ENCODE peak calls at places on chromosomes 5 and 9, in ten cellular contexts. V is GM06990, A is kidney epithelial cell, M is breast epithelium, F is cardiac fibroblast, J is A549, C is HCT116, G is cardiac muscle cell, D is heart left ventricle, H is GM12864. P is an unnamed sample.

GRCh38 chr9:114271556-114272510 is 51.1 kb upstream of the ORM1 start:
- DNase-seq in V (no peak), A (no peak), M (no peak), F (peak), J (no peak), C (peak), G (peak), D (peak), H (no peak), P (peak)

GRCh38 chr9:95087659-95088242 is 229.8 kb downstream of the FANCC start:
- DNase-seq in V (no peak), A (no peak), M (peak), F (no peak), J (peak), C (no peak), G (no peak), D (no peak), H (no peak), P (peak)

GRCh38 chr9:99006979-99007378 is 63.3 kb downstream of the COL15A1 start:
- DNase-seq in V (no peak), A (no peak), M (no peak), F (no peak), J (no peak), C (no peak), G (no peak), D (no peak), H (no peak), P (no peak)

GRCh38 chr5:172086312-172086975 is 80.0 kb upstream of the FBXW11 start:
- DNase-seq in V (no peak), A (no peak), M (no peak), F (no peak), J (no peak), C (no peak), G (no peak), D (no peak), H (no peak), P (no peak)

GRCh38 chr5:150641006-150641570 is 628 bp downstream of the SYNPO start:
- DNase-seq in V (no peak), A (no peak), M (no peak), F (peak), J (peak), C (no peak), G (no peak), D (peak), H (no peak), P (peak)

GRCh38 chr5:169960659-169961058 is 19.6 kb downstream of the INSYN2B start:
- DNase-seq in V (no peak), A (no peak), M (no peak), F (no peak), J (no peak), C (no peak), G (no peak), D (no peak), H (no peak), P (peak)

GRCh38 chr5:171336486-171337206 is 27.6 kb downstream of the TLX3 start:
- DNase-seq in V (no peak), A (peak), M (no peak), F (peak), J (peak), C (peak), G (peak), D (peak), H (no peak), P (peak)

GRCh38 chr9:126494264-126494663 is 119.5 kb upstream of the LMX1B start:
- DNase-seq in V (no peak), A (peak), M (no peak), F (no peak), J (no peak), C (no peak), G (no peak), D (no peak), H (no peak), P (peak)

GRCh38 chr9:121297414-121297813 is 29.5 kb downstream of the GSN start:
- DNase-seq in V (no peak), A (no peak), M (no peak), F (no peak), J (no peak), C (no peak), G (no peak), D (no peak), H (no peak), P (no peak)

GRCh38 chr9:118418887-118419620 is 714.9 kb downstream of the TLR4 start:
- DNase-seq in V (no peak), A (no peak), M (no peak), F (no peak), J (peak), C (no peak), G (no peak), D (no peak), H (no peak), P (peak)
- H3K4me3 ChIP-seq in V (no peak), A (no peak), M (no peak), F (no peak), J (no peak), C (no peak), G (no peak), D (no peak), H (no peak), P (no peak)

DNA sequence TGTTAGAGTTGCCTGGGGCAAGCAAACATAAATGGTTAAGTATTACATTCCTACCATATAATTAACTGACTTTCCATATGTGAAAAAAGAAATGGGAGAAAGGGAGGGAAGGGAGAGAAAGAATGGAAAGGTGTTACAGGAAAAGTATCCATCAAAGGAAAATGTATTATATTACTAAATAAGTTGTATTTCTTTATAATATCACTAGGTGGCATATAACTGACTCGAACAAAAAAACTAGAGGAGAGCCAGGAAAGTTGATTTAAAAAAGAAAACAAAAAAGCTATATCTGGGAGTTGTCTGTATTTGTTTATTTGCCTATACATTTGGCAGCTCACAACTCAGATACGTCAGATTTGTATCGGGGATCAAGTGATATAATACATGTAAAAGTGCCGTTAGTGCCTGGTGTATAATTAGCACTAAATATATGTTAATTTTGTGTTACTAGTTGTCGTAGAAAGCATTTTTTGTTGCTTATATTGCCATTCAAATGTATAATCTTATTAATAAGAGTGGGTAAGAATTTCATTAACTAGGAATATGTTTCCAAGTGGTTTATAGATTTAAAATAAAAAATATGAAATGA is 59.6 kb upstream of the ADAMTS19 start:
- DNase-seq in V (no peak), A (no peak), M (no peak), F (peak), J (peak), C (no peak), G (no peak), D (no peak), H (no peak), P (peak)
- TF ChIP-seq CTCF in V (peak), A (peak), M (no peak), F (peak), J (peak), C (peak), G (peak), D (peak), H (no peak), P (peak)

GRCh38 chr9:122777935-122778671 is 10.6 kb upstream of the OR5C1 start:
- DNase-seq in V (no peak), A (peak), M (no peak), F (peak), J (no peak), C (no peak), G (no peak), D (no peak), H (no peak), P (peak)
- H3K4me3 ChIP-seq in V (no peak), A (no peak), M (no peak), F (no peak), J (no peak), C (no peak), G (no peak), D (no peak), H (no peak), P (no peak)

DNA sequence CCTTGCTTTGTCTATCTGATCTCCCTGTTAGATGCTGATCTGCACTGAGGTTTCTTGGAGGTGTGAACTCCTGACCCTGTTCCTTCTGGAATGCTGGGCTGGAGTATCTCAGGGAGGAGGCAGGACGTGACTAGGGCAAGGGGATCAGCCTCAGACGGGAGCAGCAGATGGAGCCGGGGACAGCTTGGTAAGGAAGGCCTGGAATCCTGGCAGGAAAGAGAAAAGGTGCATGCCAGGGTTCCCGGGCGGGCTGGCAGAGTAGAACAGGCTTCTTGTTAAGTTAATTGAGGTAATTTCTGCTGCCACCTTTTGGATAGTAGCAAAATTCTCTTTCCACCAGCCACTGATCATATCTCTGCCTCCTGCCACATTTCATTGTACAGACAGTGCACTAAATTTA is 180.9 kb downstream of the ZNF462 start:
- DNase-seq in V (no peak), A (no peak), M (no peak), F (no peak), J (no peak), C (no peak), G (peak), D (no peak), H (no peak), P (no peak)
- TF ChIP-seq CTCF in V (no peak), A (no peak), M (no peak), F (no peak), J (no peak), C (peak), G (no peak), D (no peak), H (no peak), P (peak)

DNA sequence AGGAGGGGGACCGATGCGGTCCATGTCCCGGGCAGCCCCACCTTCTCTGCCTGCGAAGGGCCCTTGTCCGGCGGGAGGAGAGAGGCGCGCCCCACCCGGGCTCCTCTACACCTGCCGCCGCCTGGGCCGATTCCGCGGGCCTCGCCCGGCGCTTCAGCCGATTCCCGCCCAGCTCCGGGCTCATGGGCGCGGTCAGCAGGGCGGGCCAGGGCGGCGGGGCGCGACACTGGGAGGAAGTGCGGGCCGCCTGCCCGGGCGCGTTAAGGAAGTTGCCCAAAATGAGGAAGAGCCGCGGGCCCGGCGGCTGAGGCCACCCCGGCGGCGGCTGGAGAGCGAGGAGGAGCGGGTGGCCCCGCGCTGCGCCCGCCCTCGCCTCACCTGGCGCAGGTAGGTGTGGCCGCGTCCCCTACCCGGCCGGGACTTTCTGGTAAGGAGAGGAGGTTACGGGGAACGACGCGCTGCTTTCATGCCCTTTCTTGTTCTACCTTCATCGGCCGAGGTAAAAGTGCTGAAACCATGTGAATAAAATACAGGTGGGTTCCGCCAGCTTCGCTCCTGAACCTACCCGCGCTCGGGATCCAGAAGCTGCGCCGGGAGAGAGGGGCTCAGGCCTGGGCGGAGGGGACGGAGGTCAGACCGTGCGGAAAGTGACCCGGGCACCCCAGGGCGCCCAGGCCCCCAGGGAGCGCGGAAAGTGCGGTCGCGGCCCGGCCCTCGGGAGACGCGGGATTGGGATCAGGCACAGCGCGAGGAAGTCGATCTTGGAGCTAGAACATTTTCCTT is at the start of gene SYK:
- DNase-seq in V (peak), A (no peak), M (peak), F (no peak), J (no peak), C (no peak), G (peak), D (peak), H (no peak), P (peak)
- H3K4me3 ChIP-seq in V (peak), A (peak), M (peak), F (no peak), J (peak), C (peak), G (peak), D (peak), H (peak), P (peak)

GRCh38 chr5:24644757-24645156 is at the start of gene CDH10:
- DNase-seq in V (no peak), A (no peak), M (no peak), F (peak), J (no peak), C (no peak), G (peak), D (no peak), H (no peak), P (peak)

GRCh38 chr5:24643255-24643654 is 1.5 kb downstream of the CDH10 start:
- DNase-seq in V (no peak), A (no peak), M (no peak), F (no peak), J (no peak), C (no peak), G (no peak), D (no peak), H (no peak), P (no peak)

GRCh38 chr5:24643880-24644279 is 898 bp downstream of the CDH10 start:
- DNase-seq in V (no peak), A (no peak), M (no peak), F (no peak), J (no peak), C (no peak), G (no peak), D (no peak), H (no peak), P (peak)

GRCh38 chr5:24646915-24647314 is 2.1 kb upstream of the CDH10 start:
- DNase-seq in V (no peak), A (no peak), M (no peak), F (no peak), J (no peak), C (no peak), G (no peak), D (no peak), H (no peak), P (no peak)

GRCh38 chr5:24642022-24642421 is 2.8 kb downstream of the CDH10 start:
- DNase-seq in V (no peak), A (no peak), M (no peak), F (peak), J (no peak), C (no peak), G (peak), D (no peak), H (no peak), P (peak)
- TF ChIP-seq CTCF in V (peak), A (peak), M (no peak), F (peak), J (peak), C (no peak), G (peak), D (peak), H (no peak), P (peak)

P was measured in epithelial cell of esophagus.